ENCODE peak calls at places on chromosome 20, in five cellular contexts. T is HT1080; O is EL; J is activated CD4-positive, alpha-beta T cell treated with anti-CD3 and anti-CD28 coated beads for 48 hours; P is substantia nigra. H is an unnamed sample.

GRCh38 chr20:61658563-61658962 is 406.5 kb downstream of the CDH4 start:
- DNase-seq in T (no peak), O (no peak), J (no peak), P (no peak), H (no peak)

GRCh38 chr20:30812739-30813411 is 444.6 kb upstream of the DEFB115 start:
- DNase-seq in T (no peak), O (no peak), J (no peak), P (no peak), H (no peak)

GRCh38 chr20:41287327-41287726 is 30.2 kb downstream of the ZHX3 start:
- DNase-seq in T (peak; percentile 82), O (peak; percentile 96), J (no peak), P (no peak), H (no peak)

GRCh38 chr20:34179636-34180360 is 61.4 kb upstream of the ASIP start:
- DNase-seq in T (no peak), O (peak; percentile 10), J (no peak), P (no peak), H (no peak)

GRCh38 chr20:31607640-31608255 is 2.7 kb downstream of the ID1 start:
- DNase-seq in T (peak; percentile 38), O (no peak), J (no peak), P (no peak), H (no peak)

GRCh38 chr20:46206025-46206424 is 87.9 kb downstream of the CD40 start:
- DNase-seq in T (peak; percentile 67), O (peak; percentile 75), J (no peak), P (peak; percentile 40), H (no peak)

GRCh38 chr20:52193133-52193532 is 1.6 kb upstream of the ZFP64 start:
- DNase-seq in T (no peak), O (no peak), J (no peak), P (no peak), H (no peak)

GRCh38 chr20:48478370-48478769 is 349.4 kb downstream of the PREX1 start:
- DNase-seq in T (no peak), O (no peak), J (no peak), P (no peak), H (no peak)

GRCh38 chr20:41345729-41346067 is 5.1 kb downstream of the LPIN3 start:
- DNase-seq in T (no peak), O (no peak), J (no peak), P (no peak), H (no peak)

GRCh38 chr20:11918280-11918952 is 723 bp downstream of the BTBD3 start:
- DNase-seq in T (no peak), O (no peak), J (no peak), P (no peak), H (no peak)

GRCh38 chr20:41029150-41029872 is 689 bp downstream of the TOP1 start:
- DNase-seq in T (peak; percentile 28), O (peak; percentile 35), J (peak; percentile 58), P (peak; percentile 35), H (peak; percentile 19)

GRCh38 chr20:22557403-22558276 is 26.7 kb downstream of the FOXA2 start:
- DNase-seq in T (no peak), O (no peak), J (no peak), P (no peak), H (no peak)

GRCh38 chr20:17699931-17700351 is at the start of gene BANF2:
- DNase-seq in T (no peak), O (no peak), J (no peak), P (no peak), H (no peak)

H was measured in caudate nucleus.